ENCODE peak calls at places on chromosomes 6 and 20, in four cellular contexts. U is pancreas; X is ACHN; M is activated naive CD4-positive, alpha-beta T cell treated with anti-CD3 and anti-CD28 coated beads, Interleukin-2, amount 10 ng/mL, durations not matched to agents 7 days and 5 days. Z is an unnamed sample.

GRCh38 chr6:42042108-42042507 is 8.2 kb upstream of the TAF8 start:
- DNase-seq in X (no peak), M (no peak), U (no peak), Z (no peak)

GRCh38 chr20:1617055-1617454 is 2.8 kb downstream of the SIRPB1 start:
- DNase-seq in U (no peak), X (no peak), M (no peak), Z (no peak)

GRCh38 chr6:108862479-108863191 is 14.4 kb downstream of the ARMC2 start:
- DNase-seq in M (no peak), U (no peak), X (no peak), Z (no peak)

GRCh38 chr20:19806806-19807691 is 49.0 kb downstream of the RIN2 start:
- DNase-seq in U (peak; percentile 43), X (no peak), M (no peak), Z (peak; percentile 32)

GRCh38 chr20:35615667-35616464 is at the start of gene SPAG4:
- DNase-seq in X (peak; percentile 98), M (peak; percentile 100), U (peak; percentile 100), Z (peak; percentile 98)

GRCh38 chr6:145318952-145319351 is 416.4 kb downstream of the EPM2A start:
- DNase-seq in X (no peak), M (no peak), U (no peak), Z (no peak)

GRCh38 chr6:31692886-31693285 is 10.2 kb downstream of the ABHD16A start:
- DNase-seq in M (no peak), X (no peak), U (no peak), Z (no peak)

GRCh38 chr20:3970016-3970415 is 45.3 kb downstream of the RNF24 start:
- DNase-seq in U (no peak), X (no peak), M (no peak), Z (no peak)

GRCh38 chr20:20549699-20550098 is 162.7 kb downstream of the RALGAPA2 start:
- DNase-seq in M (no peak), X (no peak), U (no peak), Z (peak; percentile 17)

GRCh38 chr6:82017773-82018172 is 229.8 kb downstream of the IBTK start:
- DNase-seq in M (no peak), U (no peak), X (no peak), Z (no peak)

GRCh38 chr6:47479156-47479541 is 1.6 kb downstream of the CD2AP start:
- DNase-seq in U (no peak), M (no peak), X (no peak), Z (no peak)

GRCh38 chr6:140237251-140237650 is 862.8 kb upstream of the CITED2 start:
- DNase-seq in U (no peak), M (no peak), X (no peak), Z (no peak)

GRCh38 chr20:32356935-32357868 is 929 bp upstream of the ASXL1 start:
- DNase-seq in M (peak; percentile 41), X (peak; percentile 71), U (peak; percentile 47), Z (no peak)

GRCh38 chr6:44043479-44044153 is 83.6 kb downstream of the MRPL14 start:
- DNase-seq in X (no peak), U (no peak), M (no peak), Z (no peak)

GRCh38 chr6:42136508-42137191 is 5.8 kb downstream of the C6orf132 start:
- DNase-seq in U (no peak), X (peak; percentile 71), M (no peak), Z (peak; percentile 58)

GRCh38 chr6:40299666-40300065 is 287.5 kb downstream of the LRFN2 start:
- DNase-seq in X (no peak), U (no peak), M (no peak), Z (no peak)

GRCh38 chr6:131924881-131925474 is 26.2 kb downstream of the CCN2 start:
- DNase-seq in M (no peak), X (peak; percentile 63), U (no peak), Z (peak; percentile 27)

GRCh38 chr6:138086573-138087196 is 20.5 kb downstream of the PERP start:
- DNase-seq in U (peak; percentile 53), X (no peak), M (no peak), Z (peak; percentile 62)

GRCh38 chr6:27814665-27815424 is 97.4 kb downstream of the OR2B2 start:
- DNase-seq in X (peak; percentile 88), M (peak; percentile 88), U (peak; percentile 46), Z (peak; percentile 93)

GRCh38 chr6:68427630-68428029 is 207.5 kb upstream of the ADGRB3 start:
- DNase-seq in U (no peak), M (no peak), X (peak; percentile 40), Z (no peak)

GRCh38 chr20:18831830-18832229 is 18.2 kb downstream of the SCP2D1 start:
- DNase-seq in M (no peak), X (peak; percentile 19), U (no peak), Z (no peak)